ENCODE peak calls at places on chromosomes 7 and 10, in ten cellular contexts. W, Z, Y, X, M, U, Q, T, F and H are unnamed samples.
A peak's percentile ranks its signal among the peaks of the same experiment; 100 is the strongest.

GRCh38 chr7:29878081-29878688 is 71.9 kb downstream of the WIPF3 start:
- DNase-seq in X (peak; percentile 21), Y (peak; percentile 55), T (no peak), M (peak; percentile 59), U (no peak), F (peak; percentile 15), W (peak; percentile 46), Q (no peak), Z (no peak), H (peak; percentile 66)

GRCh38 chr7:2109936-2110585 is 122.7 kb downstream of the MAD1L1 start:
- DNase-seq in Z (no peak), X (peak; percentile 84), W (peak; percentile 96), F (peak; percentile 77), U (no peak), Q (peak; percentile 26), M (peak; percentile 93), Y (peak; percentile 40), T (no peak), H (peak; percentile 86)

GRCh38 chr10:23702977-23703414 is 264.1 kb downstream of the OTUD1 start:
- DNase-seq in F (peak; percentile 13), Q (peak; percentile 46), X (peak; percentile 16), M (peak; percentile 64), T (peak; percentile 62), Z (no peak), U (peak; percentile 89), W (peak; percentile 52), Y (peak; percentile 53), H (peak; percentile 71)

GRCh38 chr7:150428671-150429451 is 21.6 kb upstream of the GIMAP8 start:
- DNase-seq in Y (no peak), Z (no peak), T (no peak), Q (peak; percentile 72), W (peak; percentile 92), X (peak; percentile 98), F (peak; percentile 41), M (peak; percentile 73), U (peak; percentile 44), H (peak; percentile 76)

GRCh38 chr10:73997479-73997805 is 474 bp upstream of the VCL start:
- DNase-seq in W (no peak), Q (no peak), U (no peak), Y (no peak), Z (no peak), M (no peak), F (no peak), X (peak; percentile 39), T (no peak), H (no peak)

GRCh38 chr7:73769481-73770001 is 529 bp downstream of the CLDN3 start:
- DNase-seq in Y (no peak), W (no peak), X (no peak), F (no peak), Z (peak; percentile 76), T (no peak), U (no peak), Q (no peak), M (no peak), H (no peak)

GRCh38 chr7:139937685-139938084 is 108.6 kb downstream of the TBXAS1 start:
- DNase-seq in F (no peak), M (no peak), Q (no peak), W (no peak), X (no peak), U (no peak), Z (no peak), T (no peak), Y (no peak), H (no peak)

GRCh38 chr10:100333821-100334469 is 3.9 kb upstream of the PKD2L1 start:
- DNase-seq in F (no peak), Q (no peak), X (no peak), M (no peak), Z (no peak), T (no peak), U (no peak), W (no peak), Y (no peak), H (no peak)

GRCh38 chr10:37803269-37803668 is 54.1 kb downstream of the ZNF248 start:
- DNase-seq in F (no peak), X (no peak), Q (no peak), T (no peak), W (no peak), Y (no peak), U (no peak), Z (no peak), M (no peak), H (no peak)

GRCh38 chr7:33806284-33807157 is 98.8 kb upstream of the BMPER start:
- DNase-seq in Y (no peak), Z (no peak), F (no peak), U (peak; percentile 8), X (no peak), W (peak; percentile 10), T (no peak), M (no peak), Q (no peak), H (peak; percentile 50)

GRCh38 chr7:74400420-74401136 is 53.1 kb upstream of the GTF2IRD1 start:
- DNase-seq in Y (no peak), U (no peak), Z (no peak), X (no peak), Q (no peak), T (no peak), W (no peak), M (no peak), F (peak; percentile 18), H (no peak)

DNA sequence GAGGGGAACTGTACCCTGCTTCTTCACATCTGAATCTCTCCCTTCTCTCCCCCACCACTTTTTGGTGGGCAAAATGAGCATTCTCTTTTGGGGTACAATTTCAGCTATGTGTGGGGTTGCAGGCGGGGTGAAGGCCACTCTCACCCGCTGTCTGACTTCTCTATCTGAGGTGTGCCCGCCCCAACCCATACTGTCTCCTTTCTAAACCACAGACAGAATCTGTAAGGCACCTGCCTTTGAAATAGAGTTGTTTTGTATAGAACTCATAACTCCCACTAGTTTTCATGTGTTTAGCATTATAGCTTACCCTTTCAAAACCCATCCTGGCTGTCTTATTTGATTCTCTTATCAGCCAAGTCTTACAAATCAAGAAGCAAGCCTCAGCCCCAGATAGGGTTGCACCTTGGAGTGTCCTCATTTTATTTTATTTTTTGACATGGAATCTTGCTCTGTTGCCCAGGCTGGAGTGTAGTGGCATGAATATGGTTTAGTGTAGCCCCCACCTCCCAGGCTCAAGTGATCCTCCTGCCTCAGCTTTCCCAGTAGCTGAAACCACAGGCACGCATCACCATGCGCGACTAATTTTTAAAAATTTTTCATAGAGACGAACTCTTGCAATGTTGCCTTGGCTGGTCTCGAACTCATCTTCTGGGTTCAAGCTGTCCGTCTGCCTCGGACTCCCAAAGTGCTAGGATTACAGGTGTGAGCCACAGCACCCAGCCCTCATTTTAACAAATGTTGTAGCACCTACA is 11.9 kb downstream of the TSPAN14 start:
- DNase-seq in M (no peak), X (no peak), U (no peak), W (no peak), Z (no peak), Y (no peak), T (no peak), F (no peak), Q (no peak), H (no peak)
- H3K4me3 ChIP-seq in M (no peak overlapping the region), X (no peak overlapping the region), U (peak overlapping the region; percentile 47), W (no peak overlapping the region), Z (no peak overlapping the region), Y (no peak overlapping the region), T (no peak overlapping the region), F (no peak overlapping the region), Q (no peak overlapping the region), H (no peak overlapping the region)

GRCh38 chr10:47078393-47079163 is 167.3 kb downstream of the PTPN20 start:
- DNase-seq in F (no peak), M (peak; percentile 34), Z (no peak), U (no peak), T (no peak), W (no peak), Y (no peak), X (no peak), Q (no peak), H (no peak)
- TF ChIP-seq CTCF in F (no peak), M (no peak), Z (no peak), U (no peak), T (no peak), W (no peak), Y (no peak), X (no peak), Q (no peak), H (no peak)

GRCh38 chr7:97734255-97734654 is 2.4 kb downstream of the TAC1 start:
- DNase-seq in F (no peak), U (no peak), Z (no peak), T (no peak), W (no peak), X (no peak), M (no peak), Q (no peak), Y (no peak), H (no peak)

GRCh38 chr7:97731736-97732370 is at the start of gene TAC1:
- DNase-seq in T (no peak), Q (no peak), M (peak; percentile 11), U (peak; percentile 79), W (no peak), Y (no peak), X (peak; percentile 6), F (no peak), Z (peak; percentile 75), H (peak; percentile 8)

GRCh38 chr7:97735075-97735474 is 3.2 kb downstream of the TAC1 start:
- DNase-seq in Y (no peak), T (no peak), X (no peak), Z (no peak), U (no peak), F (no peak), Q (no peak), W (no peak), M (no peak), H (no peak)

GRCh38 chr7:97733276-97734206 is 1.7 kb downstream of the TAC1 start:
- DNase-seq in Y (no peak), U (peak; percentile 76), Q (no peak), Z (peak; percentile 69), W (no peak), M (no peak), F (no peak), T (no peak), X (no peak), H (no peak)

DNA sequence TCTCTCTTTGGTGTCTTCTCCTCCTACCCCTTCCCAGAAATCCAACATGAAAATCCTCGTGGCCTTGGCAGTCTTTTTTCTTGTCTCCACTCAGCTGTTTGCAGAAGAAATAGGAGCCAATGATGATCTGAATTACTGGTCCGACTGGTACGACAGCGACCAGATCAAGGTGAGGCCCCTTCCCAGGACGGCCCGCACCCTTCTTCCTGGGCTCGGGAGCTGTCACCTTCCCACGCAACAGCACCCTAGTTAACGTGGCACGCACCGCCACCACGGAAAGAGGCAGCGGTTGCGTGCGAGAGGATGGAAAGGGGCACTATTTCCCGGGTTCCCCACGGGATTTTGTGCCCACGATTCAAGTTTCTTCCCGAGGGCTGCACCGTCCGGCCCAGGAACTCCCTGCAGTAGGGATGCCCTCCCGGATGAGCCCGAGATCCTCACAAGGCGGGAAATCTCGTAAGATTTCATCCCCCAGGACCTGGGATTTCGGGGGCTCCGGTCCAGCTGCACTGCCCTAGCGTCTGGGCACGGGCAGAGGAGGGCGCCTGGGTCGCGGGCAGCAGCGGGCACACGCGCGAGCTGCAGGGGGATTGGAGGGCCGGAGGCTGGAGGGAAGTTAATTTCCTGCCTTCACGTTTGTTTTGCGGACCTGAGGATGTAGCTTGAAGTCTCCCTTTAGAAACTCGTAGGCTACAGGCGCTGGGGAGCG is 835 bp downstream of the TAC1 start:
- DNase-seq in U (peak; percentile 45), M (no peak), Q (no peak), W (no peak), T (no peak), X (no peak), F (no peak), Z (peak; percentile 58), Y (no peak), H (no peak)
- H3K4me3 ChIP-seq in U (peak overlapping the region; percentile 52), M (no peak overlapping the region), Q (peak overlapping the region; percentile 24), W (no peak overlapping the region), T (no peak overlapping the region), X (no peak overlapping the region), F (no peak overlapping the region), Z (no peak overlapping the region), Y (no peak overlapping the region), H (no peak overlapping the region)

GRCh38 chr7:432256-432655 is 87.4 kb downstream of the PDGFA start:
- DNase-seq in Y (no peak), U (no peak), W (no peak), Q (no peak), Z (peak; percentile 53), X (no peak), T (no peak), F (no peak), M (no peak), H (no peak)
- TF ChIP-seq CTCF in Y (no peak), U (no peak), W (no peak), Q (no peak), Z (no peak), X (no peak), T (no peak), F (no peak), M (no peak), H (no peak)